ENCODE peak calls at places on chromosomes 7 and 10, in five cellular contexts. H is IMR-90, O is neuronal stem cell, N is mesenchymal stem cell, W is H1. U is an unnamed sample.

GRCh38 chr10:73908853-73909611 is 1.9 kb upstream of the PLAU start:
- DNase-seq in H (peak), O (no peak), N (peak), W (no peak), U (peak)

GRCh38 chr7:519429-519973 is at the start of gene PDGFA:
- DNase-seq in H (peak), O (no peak), N (peak), W (no peak), U (no peak)

GRCh38 chr10:92181575-92181974 is 109.3 kb downstream of the CPEB3 start:
- DNase-seq in H (no peak), O (no peak), N (peak), W (no peak), U (no peak)

GRCh38 chr7:47313564-47313963 is 268.3 kb downstream of the TNS3 start:
- DNase-seq in H (no peak), O (no peak), N (peak), W (no peak), U (no peak)

GRCh38 chr10:97580421-97581367 is 3.5 kb upstream of the HOGA1 start:
- DNase-seq in H (no peak), O (no peak), N (no peak), W (no peak), U (no peak)

GRCh38 chr7:4798706-4799235 is 23.3 kb downstream of the AP5Z1 start:
- DNase-seq in H (no peak), O (no peak), N (no peak), W (no peak), U (no peak)

GRCh38 chr7:105130580-105130979 is 116.6 kb downstream of the KMT2E start:
- DNase-seq in H (no peak), O (no peak), N (no peak), W (no peak), U (no peak)

GRCh38 chr10:70051878-70052277 is 768 bp upstream of the MACROH2A2 start:
- DNase-seq in H (no peak), O (no peak), N (no peak), W (no peak), U (no peak)

GRCh38 chr7:113289140-113289740 is 170.9 kb upstream of the SMIM30 start:
- DNase-seq in H (peak), O (peak), N (no peak), W (no peak), U (no peak)

GRCh38 chr7:48389977-48390376 is 218.7 kb downstream of the ABCA13 start:
- DNase-seq in H (peak), O (no peak), N (peak), W (no peak), U (peak)

GRCh38 chr7:70042533-70042932 is 444.3 kb downstream of the AUTS2 start:
- DNase-seq in H (no peak), O (no peak), N (peak), W (no peak), U (no peak)

GRCh38 chr7:112744818-112745217 is 45.4 kb downstream of the TMEM168 start:
- DNase-seq in H (no peak), O (no peak), N (no peak), W (no peak), U (no peak)

GRCh38 chr10:108545921-108546320 is 1377.4 kb downstream of the XPNPEP1 start:
- DNase-seq in H (no peak), O (no peak), N (no peak), W (no peak), U (no peak)

GRCh38 chr10:68135922-68136718 is 26.8 kb downstream of the MYPN start:
- DNase-seq in H (peak), O (no peak), N (peak), W (peak), U (peak)

GRCh38 chr10:115831025-115831424 is 442.0 kb downstream of the GFRA1 start:
- DNase-seq in H (no peak), O (no peak), N (no peak), W (no peak), U (no peak)

GRCh38 chr10:97975598-97975997 is 54.8 kb downstream of the CRTAC1 start:
- DNase-seq in H (no peak), O (no peak), N (no peak), W (no peak), U (no peak)

GRCh38 chr10:26479766-26480492 is 41.8 kb downstream of the APBB1IP start:
- DNase-seq in H (no peak), O (no peak), N (no peak), W (no peak), U (no peak)

GRCh38 chr10:86968994-86969355 is 693 bp downstream of the ADIRF start:
- DNase-seq in H (no peak), O (no peak), N (no peak), W (no peak), U (no peak)

DNA sequence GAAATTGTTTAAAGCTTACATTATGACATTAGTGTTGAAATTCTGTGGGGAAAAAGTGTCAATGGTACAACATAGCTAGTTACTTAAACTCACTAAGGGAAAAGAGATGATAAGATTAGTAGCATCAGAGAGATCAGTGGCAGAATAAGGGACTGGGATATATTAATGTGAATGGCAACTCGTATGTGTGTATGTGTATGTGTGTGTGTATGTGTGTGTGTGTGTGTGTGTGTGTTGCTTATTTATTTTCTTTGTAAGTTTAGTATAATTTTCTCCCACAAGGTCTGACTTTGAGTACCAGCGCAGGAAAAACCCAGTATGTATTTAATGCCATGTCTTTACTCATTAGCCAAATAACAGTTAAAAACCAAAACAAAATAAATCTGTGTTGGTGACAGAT is 256.1 kb downstream of the ARHGAP21 start:
- DNase-seq in H (no peak), O (no peak), N (peak), W (no peak), U (no peak)
- H3K4me3 ChIP-seq in H (peak), O (no peak), N (peak), W (no peak), U (no peak)

GRCh38 chr7:29335188-29336083 is 140.9 kb downstream of the CHN2 start:
- DNase-seq in H (no peak), O (no peak), N (no peak), W (no peak), U (no peak)

GRCh38 chr7:29332027-29332806 is 137.6 kb downstream of the CHN2 start:
- DNase-seq in H (no peak), O (no peak), N (no peak), W (no peak), U (no peak)

GRCh38 chr7:29331163-29331562 is 136.6 kb downstream of the CHN2 start:
- DNase-seq in H (no peak), O (no peak), N (no peak), W (no peak), U (no peak)

GRCh38 chr7:29330136-29330535 is 135.6 kb downstream of the CHN2 start:
- DNase-seq in H (no peak), O (no peak), N (no peak), W (no peak), U (no peak)

GRCh38 chr7:29332875-29333482 is 138.4 kb downstream of the CHN2 start:
- DNase-seq in H (no peak), O (no peak), N (no peak), W (no peak), U (no peak)
- H4K91ac ChIP-seq in H (no peak), O (no peak), N (no peak), W (no peak), U (no peak)

GRCh38 chr7:135747366-135747765 is 1.2 kb downstream of the FAM180A start:
- DNase-seq in H (no peak), O (no peak), N (no peak), W (no peak), U (no peak)

GRCh38 chr7:135745702-135746312 is 2.8 kb downstream of the FAM180A start:
- DNase-seq in H (peak), O (no peak), N (peak), W (no peak), U (no peak)

GRCh38 chr7:135744938-135745701 is 3.5 kb downstream of the FAM180A start:
- DNase-seq in H (peak), O (no peak), N (no peak), W (no peak), U (no peak)

GRCh38 chr7:135743907-135744789 is 4.5 kb downstream of the FAM180A start:
- DNase-seq in H (peak), O (no peak), N (no peak), W (no peak), U (no peak)

GRCh38 chr7:135748770-135749169 is at the start of gene FAM180A:
- DNase-seq in H (peak), O (no peak), N (no peak), W (no peak), U (no peak)
- H3K4me3 ChIP-seq in H (no peak), O (no peak), N (peak), W (no peak), U (no peak)

DNA sequence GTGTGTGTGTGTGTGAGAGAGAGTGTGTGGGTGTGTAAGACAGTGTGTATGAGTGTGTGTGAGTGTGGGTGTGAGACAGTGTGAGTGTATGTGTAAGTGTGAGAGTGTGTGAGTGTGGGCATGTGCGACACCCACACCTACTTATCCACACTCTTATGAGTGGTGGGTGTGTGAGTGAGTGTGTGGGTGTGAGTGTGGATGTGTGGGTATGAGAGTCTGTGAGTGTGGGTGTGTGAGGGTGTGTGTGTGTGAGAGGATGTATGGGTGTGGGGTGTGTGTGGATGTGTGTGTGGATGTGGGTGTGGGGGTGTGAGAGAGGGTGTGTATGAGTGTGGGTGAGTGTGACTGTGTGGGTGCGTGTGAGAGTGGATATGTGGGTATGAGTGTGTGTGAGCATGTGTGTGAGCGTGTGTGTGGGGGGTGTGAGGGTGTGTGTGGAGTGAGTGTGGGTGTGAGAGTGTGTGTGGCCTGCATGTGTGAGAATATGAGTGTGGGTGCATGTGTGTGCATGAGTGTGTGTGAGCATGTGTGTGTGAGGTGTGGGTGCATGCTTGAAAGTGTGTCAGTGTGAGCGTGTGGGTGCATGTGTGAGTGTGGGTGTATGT is 15.1 kb downstream of the VWC2 start:
- DNase-seq in H (no peak), O (no peak), N (no peak), W (no peak), U (no peak)
- H4K91ac ChIP-seq in H (no peak), O (peak), N (no peak), W (peak), U (no peak)

GRCh38 chr10:43576062-43576461 is 1.6 kb upstream of the ZNF239 start:
- DNase-seq in H (no peak), O (no peak), N (no peak), W (no peak), U (no peak)

GRCh38 chr10:43574035-43574892 is at the start of gene ZNF239:
- DNase-seq in H (peak), O (peak), N (peak), W (peak), U (peak)

GRCh38 chr10:43576580-43576979 is 2.2 kb upstream of the ZNF239 start:
- DNase-seq in H (no peak), O (no peak), N (no peak), W (no peak), U (no peak)

GRCh38 chr10:43573250-43574034 is 974 bp downstream of the ZNF239 start:
- DNase-seq in H (peak), O (no peak), N (no peak), W (no peak), U (no peak)

DNA sequence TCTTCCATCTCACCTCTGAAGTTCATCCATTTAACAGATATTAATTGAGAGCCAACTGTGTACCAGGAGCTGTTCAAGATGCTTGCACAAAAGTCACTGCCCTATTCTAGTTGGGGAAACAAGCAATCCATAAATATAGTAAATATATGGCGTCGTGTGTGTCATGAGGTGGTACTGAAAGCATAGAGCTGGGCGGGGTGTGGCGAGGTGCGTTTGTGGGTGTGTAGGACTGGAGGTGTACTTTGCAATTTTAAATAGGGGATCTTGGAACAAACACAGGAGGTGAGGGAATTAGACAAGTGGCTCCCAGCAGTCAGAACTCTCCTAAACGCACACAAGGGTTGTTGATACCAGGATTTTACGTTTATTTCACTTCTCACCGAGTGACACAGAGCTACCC is 490 bp upstream of the ZNF239 start:
- DNase-seq in H (no peak), O (no peak), N (no peak), W (no peak), U (no peak)
- H3K4me3 ChIP-seq in H (peak), O (no peak), N (peak), W (no peak), U (no peak)

GRCh38 chr10:127827354-127828140 is 65.2 kb downstream of the CLRN3 start:
- DNase-seq in H (no peak), O (no peak), N (no peak), W (no peak), U (no peak)
- H4K91ac ChIP-seq in H (no peak), O (no peak), N (no peak), W (no peak), U (no peak)

DNA sequence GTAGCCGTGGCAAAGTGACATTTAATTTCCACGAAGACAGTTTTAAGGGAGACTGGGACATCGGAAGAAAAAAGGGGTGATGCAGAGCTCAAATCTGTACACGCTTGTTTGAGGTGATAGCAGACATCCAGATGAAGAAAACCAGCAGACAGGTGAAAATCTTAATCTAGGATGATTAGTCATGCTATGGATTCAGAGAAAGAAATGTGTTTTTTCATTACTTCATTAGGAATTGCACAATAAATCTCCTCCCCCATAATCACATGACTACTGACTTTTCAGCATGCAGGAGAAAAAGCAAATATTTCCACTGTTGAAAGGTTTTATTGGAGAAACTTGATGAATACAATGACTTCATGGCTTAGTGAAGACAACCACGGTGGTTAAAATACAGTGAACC is 2.5 kb downstream of the NUDT5 start:
- DNase-seq in H (peak), O (no peak), N (peak), W (no peak), U (peak)
- H3K4me3 ChIP-seq in H (no peak), O (no peak), N (peak), W (no peak), U (no peak)

GRCh38 chr7:135562720-135563119 is 5.0 kb downstream of the NUP205 start:
- DNase-seq in H (no peak), O (no peak), N (no peak), W (peak), U (peak)
- H4K91ac ChIP-seq in H (no peak), O (no peak), N (no peak), W (no peak), U (no peak)

U was measured in trophoblast cell.